ENCODE peak calls at places on chromosome 19, in five cellular contexts. X is KBM-7; T is NCI-H460; J is stimulated activated CD4-positive, alpha-beta T cell treated with anti-CD3 and anti-CD28 coated beads, Interleukin-2, amount 100 ng/mL, for 24 hours; Y is hypothalamus. R is an unnamed sample.

GRCh38 chr19:1164684-1165531 is 9.2 kb downstream of the SBNO2 start:
- DNase-seq in T (no peak), X (no peak), J (no peak), Y (no peak), R (no peak)

GRCh38 chr19:2221250-2221831 is 14.8 kb downstream of the PLEKHJ1 start:
- DNase-seq in T (no peak), J (no peak), X (no peak), Y (no peak), R (no peak)

GRCh38 chr19:6754653-6755463 is 12.4 kb downstream of the SH2D3A start:
- DNase-seq in T (no peak), X (no peak), J (no peak), Y (no peak), R (no peak)

GRCh38 chr19:46537136-46538097 is 41.8 kb upstream of the PNMA8B start:
- DNase-seq in X (peak), T (peak), Y (peak), J (peak), R (peak)

GRCh38 chr19:17020823-17021222 is 5.8 kb downstream of the CPAMD8 start:
- DNase-seq in J (no peak), X (peak), T (no peak), Y (no peak), R (no peak)

GRCh38 chr19:46813570-46814358 is 25.4 kb upstream of the SLC1A5 start:
- DNase-seq in X (no peak), J (no peak), Y (no peak), T (no peak), R (no peak)

GRCh38 chr19:33039108-33039599 is 25.5 kb downstream of the RHPN2 start:
- DNase-seq in J (no peak), T (no peak), Y (no peak), X (no peak), R (no peak)

GRCh38 chr19:3983936-3984583 is 1.2 kb downstream of the EEF2 start:
- DNase-seq in Y (no peak), T (no peak), J (peak), X (no peak), R (no peak)

R was measured in CD8-positive, alpha-beta memory T cell.